ENCODE peak calls at places on chromosome 20, in seven cellular contexts. Q, M, V, Y, G, C and W are unnamed samples.

GRCh38 chr20:52056203-52057062 is 135.1 kb downstream of the ZFP64 start:
- DNase-seq in C (peak; percentile 80), V (no peak), Y (no peak), M (peak; percentile 92), G (no peak), Q (no peak), W (peak; percentile 85)

GRCh38 chr20:10090588-10091166 is 55.9 kb downstream of the ANKEF1 start:
- DNase-seq in M (peak; percentile 69), Y (peak; percentile 26), V (peak; percentile 48), Q (no peak), C (peak; percentile 44), G (peak; percentile 12), W (peak; percentile 79)

GRCh38 chr20:46058656-46059281 is 29.8 kb downstream of the SLC12A5 start:
- DNase-seq in Y (no peak), Q (peak; percentile 61), G (no peak), M (no peak), C (no peak), V (no peak), W (no peak)

GRCh38 chr20:2740702-2741101 is 48.1 kb downstream of the EBF4 start:
- DNase-seq in V (no peak), M (no peak), Q (no peak), G (no peak), Y (no peak), C (no peak), W (no peak)

GRCh38 chr20:34549291-34549928 is 9.1 kb upstream of the MAP1LC3A start:
- DNase-seq in Q (no peak), Y (no peak), C (no peak), V (no peak), M (no peak), G (no peak), W (peak; percentile 80)

GRCh38 chr20:58634121-58634817 is 16.8 kb upstream of the STX16 start:
- DNase-seq in C (no peak), M (no peak), G (no peak), Q (peak; percentile 68), Y (peak; percentile 56), V (no peak), W (no peak)

GRCh38 chr20:46683939-46684750 is 5.1 kb downstream of the TP53RK start:
- DNase-seq in G (peak; percentile 42), M (no peak), Y (no peak), C (peak; percentile 76), Q (peak; percentile 72), V (no peak), W (peak; percentile 83)

GRCh38 chr20:17228624-17229061 is 1.8 kb downstream of the PCSK2 start:
- DNase-seq in V (no peak), G (no peak), M (no peak), C (no peak), Y (no peak), Q (no peak), W (no peak)

GRCh38 chr20:48456361-48457184 is 371.2 kb downstream of the PREX1 start:
- DNase-seq in M (no peak), Y (peak; percentile 67), C (no peak), V (no peak), G (no peak), Q (peak; percentile 21), W (no peak)

GRCh38 chr20:49691818-49692568 is 21.7 kb downstream of the B4GALT5 start:
- DNase-seq in G (no peak), C (no peak), M (no peak), Y (no peak), Q (no peak), V (no peak), W (no peak)

GRCh38 chr20:48352628-48353027 is 475.2 kb downstream of the PREX1 start:
- DNase-seq in M (no peak), C (no peak), Q (no peak), V (no peak), Y (no peak), G (no peak), W (no peak)

GRCh38 chr20:1327827-1328679 is 886 bp downstream of the SDCBP2 start:
- DNase-seq in C (no peak), V (no peak), G (no peak), Y (no peak), Q (peak; percentile 49), M (no peak), W (no peak)

GRCh38 chr20:43751167-43752050 is 24.6 kb upstream of the GTSF1L start:
- DNase-seq in Q (no peak), M (peak; percentile 89), Y (peak; percentile 85), V (no peak), G (no peak), C (peak; percentile 64), W (peak; percentile 83)

GRCh38 chr20:15099130-15099529 is 761.7 kb upstream of the FLRT3 start:
- DNase-seq in M (no peak), G (no peak), Q (no peak), C (no peak), V (no peak), Y (no peak), W (no peak)

GRCh38 chr20:4332466-4332865 is 317.1 kb upstream of the RNF24 start:
- DNase-seq in Y (no peak), G (no peak), C (no peak), V (no peak), Q (no peak), M (no peak), W (no peak)

GRCh38 chr20:36051318-36052116 is 83.1 kb downstream of the CNBD2 start:
- DNase-seq in Q (no peak), C (no peak), M (no peak), V (no peak), G (no peak), Y (no peak), W (no peak)

GRCh38 chr20:51382986-51383821 is 159.3 kb downstream of the NFATC2 start:
- DNase-seq in C (no peak), G (no peak), M (no peak), Y (no peak), Q (peak; percentile 72), V (no peak), W (peak; percentile 24)

GRCh38 chr20:58297394-58297793 is 12.1 kb upstream of the RAB22A start:
- DNase-seq in V (no peak), Q (no peak), C (no peak), M (no peak), G (no peak), Y (no peak), W (no peak)

GRCh38 chr20:2132461-2132901 is 30.9 kb downstream of the STK35 start:
- DNase-seq in C (no peak), G (no peak), V (no peak), Y (no peak), M (peak; percentile 64), Q (no peak), W (peak; percentile 90)

DNA sequence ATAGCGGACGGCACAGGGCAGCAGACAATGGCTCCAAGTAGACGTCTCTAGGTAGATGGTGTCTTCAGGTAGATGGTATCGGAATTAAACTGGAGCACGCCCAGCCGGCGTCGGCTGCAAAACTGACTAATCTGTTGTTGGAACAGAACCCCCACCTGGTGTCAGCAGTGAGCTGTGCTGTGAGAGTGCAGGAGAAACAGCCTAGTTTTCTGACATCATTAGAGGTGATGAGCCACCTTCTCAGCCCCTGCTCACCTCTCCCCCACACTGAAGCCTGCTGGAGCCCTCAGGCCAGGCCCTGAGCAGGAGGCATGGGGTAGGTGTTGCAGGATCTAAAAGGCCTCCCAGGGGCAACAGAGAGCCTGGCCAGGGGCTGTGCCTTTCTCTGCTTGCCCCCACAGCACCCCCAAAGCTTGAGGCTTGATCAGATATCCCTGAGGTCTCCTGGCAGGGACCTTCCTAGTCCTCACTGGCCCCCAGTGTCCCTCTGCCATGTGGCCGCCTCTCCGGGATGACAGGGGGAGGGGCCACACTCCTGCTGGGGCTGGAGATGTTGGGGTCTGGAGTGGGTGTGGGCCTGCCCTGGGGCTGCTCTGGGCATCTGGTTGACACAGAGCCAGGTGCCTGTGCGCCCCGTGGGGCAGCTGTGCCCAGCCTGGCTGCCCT is 6.9 kb upstream of the HELZ2 start:
- DNase-seq in M (peak; percentile 74), C (peak; percentile 31), G (no peak), V (peak; percentile 32), Q (peak; percentile 57), Y (peak; percentile 81), W (peak; percentile 85)
- TF ChIP-seq CTCF in M (peak; percentile 66), C (peak; percentile 73), G (no peak), V (no peak), Q (no peak), Y (peak; percentile 57), W (peak; percentile 70)

GRCh38 chr20:57153238-57153905 is 113.1 kb downstream of the BMP7 start:
- DNase-seq in G (no peak), M (no peak), Q (no peak), V (no peak), Y (no peak), C (no peak), W (no peak)
- TF ChIP-seq CTCF in G (no peak), M (no peak), Q (no peak), V (no peak), Y (no peak), C (no peak), W (no peak)

GRCh38 chr20:37758332-37758731 is 64.5 kb downstream of the CTNNBL1 start:
- DNase-seq in C (no peak), M (peak; percentile 6), V (no peak), G (no peak), Y (no peak), Q (no peak), W (no peak)

GRCh38 chr20:37756234-37756633 is 62.4 kb downstream of the CTNNBL1 start:
- DNase-seq in C (no peak), Y (no peak), G (no peak), M (no peak), V (no peak), Q (no peak), W (no peak)

GRCh38 chr20:37759761-37760209 is 66.0 kb downstream of the CTNNBL1 start:
- DNase-seq in Y (no peak), M (no peak), Q (no peak), V (no peak), C (no peak), G (no peak), W (no peak)

GRCh38 chr20:37755665-37756064 is 61.8 kb downstream of the CTNNBL1 start:
- DNase-seq in C (no peak), V (no peak), Y (no peak), M (no peak), Q (no peak), G (no peak), W (peak; percentile 5)

GRCh38 chr20:37757550-37757949 is 63.7 kb downstream of the CTNNBL1 start:
- DNase-seq in V (no peak), Q (no peak), M (no peak), Y (no peak), G (no peak), C (no peak), W (peak; percentile 16)
- TF ChIP-seq CTCF in V (no peak), Q (no peak), M (no peak), Y (no peak), G (peak; percentile 41), C (peak; percentile 37), W (peak; percentile 15)

DNA sequence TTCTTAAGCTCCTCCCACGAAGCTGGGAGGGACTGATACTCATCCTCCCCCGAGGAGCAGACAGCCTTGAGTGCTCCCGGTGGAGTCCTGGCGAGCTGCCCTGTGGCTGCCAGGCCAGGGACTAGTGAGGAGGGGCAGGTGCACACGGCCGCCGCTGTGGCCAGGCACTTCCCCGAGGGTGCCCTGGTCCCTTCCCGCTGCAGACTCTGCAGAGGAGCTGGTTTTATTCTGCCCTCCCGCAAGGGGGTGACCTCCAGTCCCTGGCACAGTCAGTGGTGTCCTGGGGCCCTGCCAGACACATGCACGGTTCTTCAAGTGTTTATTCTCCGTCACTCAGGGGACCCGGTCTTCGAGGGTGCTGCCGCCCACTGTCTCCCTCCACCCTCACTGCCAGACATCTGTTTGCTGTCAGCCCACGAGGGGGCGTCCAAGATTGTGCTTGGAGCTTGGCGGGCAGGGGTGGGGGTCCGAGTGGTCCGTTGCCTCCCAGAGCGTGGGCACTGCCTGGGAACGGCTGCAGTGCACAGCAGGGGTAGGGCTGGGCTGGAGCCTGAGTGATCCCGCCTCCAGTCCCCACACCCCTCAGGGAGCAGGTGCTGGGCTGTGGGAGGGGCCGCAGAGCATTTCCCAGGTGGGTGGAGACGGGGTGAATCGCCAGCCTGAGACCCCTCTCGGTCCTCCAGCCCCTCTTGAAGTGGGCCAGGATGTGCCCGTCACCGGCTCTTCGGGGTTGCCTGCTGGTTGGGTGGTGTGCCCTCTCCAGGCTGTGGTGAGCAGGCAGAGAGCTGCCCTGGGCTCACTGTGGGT is 3.1 kb upstream of the CABLES2 start:
- DNase-seq in Q (peak; percentile 87), C (no peak), V (no peak), Y (peak; percentile 62), G (peak; percentile 47), M (peak; percentile 36), W (peak; percentile 21)
- TF ChIP-seq CTCF in Q (peak; percentile 56), C (peak; percentile 75), V (peak; percentile 90), Y (peak; percentile 65), G (peak; percentile 42), M (no peak), W (peak; percentile 55)